ENCODE peak calls at places on chromosomes 16 and 17, in ten cellular contexts. V, X, U, S, N, I, B, A, C and D are unnamed samples.

GRCh38 chr16:48123104-48123788 is 32.5 kb downstream of the ABCC12 start:
- DNase-seq in C (no peak), S (peak; percentile 93), I (no peak), X (no peak), V (peak; percentile 23), N (peak; percentile 99), B (no peak), A (peak; percentile 87), U (no peak), D (peak; percentile 11)

GRCh38 chr17:71713846-71714245 is 407.0 kb upstream of the SOX9 start:
- DNase-seq in I (no peak), B (no peak), S (no peak), C (no peak), X (no peak), V (no peak), A (no peak), N (no peak), U (no peak), D (no peak)

GRCh38 chr17:81599719-81600486 is 37.0 kb downstream of the NPLOC4 start:
- DNase-seq in I (no peak), C (no peak), X (no peak), B (no peak), U (peak; percentile 14), A (peak; percentile 58), S (peak; percentile 63), V (no peak), N (peak; percentile 26), D (no peak)

GRCh38 chr16:4491898-4492297 is 15.7 kb downstream of the HMOX2 start:
- DNase-seq in U (no peak), N (no peak), A (no peak), S (no peak), X (no peak), C (no peak), I (no peak), B (no peak), V (no peak), D (no peak)

GRCh38 chr17:8745586-8746500 is 1.2 kb upstream of the CCDC42 start:
- DNase-seq in U (peak; percentile 70), N (peak; percentile 33), A (peak; percentile 70), I (peak; percentile 34), B (peak; percentile 70), V (peak; percentile 71), X (peak; percentile 44), C (peak; percentile 32), S (peak; percentile 93), D (peak; percentile 11)

GRCh38 chr17:68480885-68481284 is 23.6 kb upstream of the WIPI1 start:
- DNase-seq in U (no peak), X (no peak), C (no peak), A (no peak), S (no peak), I (no peak), B (no peak), V (no peak), N (no peak), D (no peak)

GRCh38 chr17:40938981-40939380 is 1.5 kb upstream of the KRT23 start:
- DNase-seq in N (no peak), X (no peak), V (no peak), C (no peak), I (no peak), U (no peak), B (no peak), A (no peak), S (no peak), D (no peak)

GRCh38 chr16:711548-712320 is 3.2 kb upstream of the METRN start:
- DNase-seq in S (peak; percentile 91), U (peak; percentile 85), X (no peak), I (peak; percentile 48), C (no peak), N (peak; percentile 50), V (peak; percentile 63), A (peak; percentile 83), B (peak; percentile 73), D (no peak)

GRCh38 chr16:87765473-87765775 is 362 bp downstream of the KLHDC4 start:
- DNase-seq in X (no peak), I (no peak), N (no peak), S (peak; percentile 37), C (no peak), U (peak; percentile 15), B (peak; percentile 60), A (peak; percentile 40), V (no peak), D (no peak)

GRCh38 chr17:33753452-33753851 is 460.4 kb upstream of the ASIC2 start:
- DNase-seq in C (no peak), S (no peak), I (no peak), V (no peak), X (no peak), N (no peak), A (no peak), B (no peak), U (no peak), D (no peak)

GRCh38 chr17:37708008-37708615 is 36.7 kb downstream of the HNF1B start:
- DNase-seq in C (no peak), U (peak; percentile 82), S (no peak), B (no peak), V (no peak), N (no peak), I (no peak), A (no peak), X (no peak), D (no peak)

GRCh38 chr17:32518856-32519768 is 32.3 kb downstream of the CDK5R1 start:
- DNase-seq in N (peak; percentile 24), C (peak; percentile 38), S (peak; percentile 74), A (peak; percentile 58), U (peak; percentile 49), V (no peak), B (peak; percentile 45), X (no peak), I (peak; percentile 91), D (no peak)

GRCh38 chr16:19175492-19176262 is 7.6 kb downstream of the SYT17 start:
- DNase-seq in N (no peak), B (no peak), U (no peak), A (no peak), V (no peak), X (no peak), S (no peak), C (no peak), I (no peak), D (peak; percentile 17)

GRCh38 chr16:19583665-19584300 is 28.3 kb downstream of the VPS35L start:
- DNase-seq in B (peak; percentile 47), U (peak; percentile 19), V (no peak), S (no peak), N (peak; percentile 55), X (no peak), C (peak; percentile 28), I (peak; percentile 55), A (peak; percentile 81), D (peak; percentile 78)

GRCh38 chr16:67406628-67407027 is 9.6 kb downstream of the ZDHHC1 start:
- DNase-seq in V (no peak), S (peak; percentile 92), X (no peak), B (no peak), C (no peak), U (no peak), I (no peak), A (peak; percentile 83), N (peak; percentile 84), D (no peak)

GRCh38 chr16:30406911-30407793 is at the start of gene ZNF771:
- DNase-seq in I (peak; percentile 84), N (peak; percentile 88), B (peak; percentile 66), S (peak; percentile 96), A (peak; percentile 84), X (peak; percentile 76), V (peak; percentile 84), U (peak; percentile 96), C (peak; percentile 90), D (peak; percentile 87)

GRCh38 chr17:48645639-48646182 is 19.6 kb upstream of the HOXB9 start:
- DNase-seq in V (no peak), A (no peak), X (no peak), C (no peak), N (no peak), U (no peak), B (no peak), I (no peak), S (peak; percentile 6), D (no peak)

GRCh38 chr16:4257646-4258556 is 14.9 kb downstream of the TFAP4 start:
- DNase-seq in U (no peak), C (no peak), A (no peak), I (no peak), B (no peak), V (no peak), N (no peak), S (no peak), X (no peak), D (no peak)

GRCh38 chr16:86314402-86315025 is 195.8 kb upstream of the FOXF1 start:
- DNase-seq in B (no peak), I (no peak), C (no peak), X (no peak), N (no peak), V (no peak), A (no peak), U (no peak), S (no peak), D (no peak)

GRCh38 chr17:73257516-73257915 is 4.2 kb downstream of the CPSF4L start:
- DNase-seq in S (no peak), I (no peak), N (no peak), A (no peak), C (no peak), V (no peak), X (no peak), U (peak; percentile 13), B (no peak), D (no peak)

GRCh38 chr17:67993153-67993997 is 2.9 kb downstream of the C17orf58 start:
- DNase-seq in I (peak; percentile 89), A (peak; percentile 90), S (peak; percentile 93), B (peak; percentile 74), U (peak; percentile 85), C (peak; percentile 60), V (peak; percentile 41), X (peak; percentile 19), N (peak; percentile 73), D (peak; percentile 71)

GRCh38 chr17:1312261-1312870 is 32.9 kb downstream of the TRARG1 start:
- DNase-seq in U (no peak), V (no peak), B (no peak), C (peak; percentile 13), X (no peak), N (no peak), A (no peak), S (no peak), I (peak; percentile 63), D (no peak)

GRCh38 chr16:8644151-8644512 is 22.6 kb downstream of the METTL22 start:
- DNase-seq in B (no peak), S (no peak), U (no peak), C (no peak), I (no peak), A (no peak), V (no peak), N (no peak), X (no peak), D (no peak)

GRCh38 chr16:82197540-82198240 is 27.7 kb upstream of the MPHOSPH6 start:
- DNase-seq in X (no peak), U (no peak), N (no peak), A (no peak), C (no peak), V (no peak), B (no peak), S (no peak), I (no peak), D (no peak)

GRCh38 chr16:53541326-53541725 is 38.3 kb upstream of the AKTIP start:
- DNase-seq in I (no peak), N (peak; percentile 42), A (no peak), C (no peak), S (peak; percentile 27), X (no peak), B (no peak), V (no peak), U (no peak), D (no peak)

GRCh38 chr17:75589919-75590303 is 2.3 kb downstream of the MYO15B start:
- DNase-seq in B (no peak), C (no peak), X (no peak), N (no peak), I (no peak), V (no peak), U (peak; percentile 36), S (no peak), A (no peak), D (no peak)

GRCh38 chr16:83187404-83187803 is 560.6 kb downstream of the CDH13 start:
- DNase-seq in N (peak; percentile 74), V (no peak), A (peak; percentile 64), B (no peak), S (peak; percentile 57), I (no peak), X (no peak), U (no peak), C (no peak), D (no peak)